ENCODE peak calls at places on chromosomes 3 and 15, in five cellular contexts. F is heart right ventricle; C is brain microvascular endothelial cell; T is fibroblast of lung; N is CD4-positive, alpha-beta memory T cell. S is an unnamed sample.

GRCh38 chr3:122969585-122970453 is 57.7 kb downstream of the SEMA5B start:
- DNase-seq in F (peak; percentile 59), C (peak; percentile 66), T (peak; percentile 91), N (no peak), S (no peak)

GRCh38 chr3:53531749-53532148 is 37.3 kb downstream of the CACNA1D start:
- DNase-seq in F (no peak), C (no peak), T (no peak), N (no peak), S (no peak)

GRCh38 chr15:38516636-38517035 is 48.0 kb downstream of the RASGRP1 start:
- DNase-seq in F (no peak), C (no peak), T (no peak), N (no peak), S (no peak)

GRCh38 chr3:31775383-31775782 is 205.7 kb downstream of the OSBPL10 start:
- DNase-seq in F (no peak), C (no peak), T (no peak), N (no peak), S (no peak)

GRCh38 chr3:5219216-5219615 is 31.7 kb downstream of the EDEM1 start:
- DNase-seq in F (no peak), C (no peak), T (no peak), N (no peak), S (no peak)

GRCh38 chr15:97961067-97961954 is 808 bp downstream of the ARRDC4 start:
- DNase-seq in F (peak; percentile 59), C (no peak), T (no peak), N (peak; percentile 16), S (peak; percentile 87)

GRCh38 chr15:83449250-83449671 is 2.1 kb downstream of the SH3GL3 start:
- DNase-seq in F (no peak), C (no peak), T (no peak), N (no peak), S (no peak)

GRCh38 chr3:141308588-141309218 is 59.6 kb upstream of the ZBTB38 start:
- DNase-seq in F (peak; percentile 56), C (peak; percentile 39), T (peak; percentile 44), N (no peak), S (peak; percentile 79)

GRCh38 chr3:134985841-134986520 is 190.9 kb downstream of the EPHB1 start:
- DNase-seq in F (no peak), C (no peak), T (peak; percentile 3), N (no peak), S (no peak)

GRCh38 chr15:59105839-59106238 is 893 bp downstream of the CCNB2 start:
- DNase-seq in F (no peak), C (no peak), T (no peak), N (no peak), S (no peak)

GRCh38 chr3:60146121-60146520 is 1096.3 kb upstream of the CFAP20DC start:
- DNase-seq in F (no peak), C (no peak), T (no peak), N (no peak), S (no peak)

GRCh38 chr3:52471371-52472238 is 16.2 kb downstream of the NISCH start:
- DNase-seq in F (peak; percentile 79), C (peak; percentile 52), T (no peak), N (no peak), S (peak; percentile 80)

GRCh38 chr3:46280105-46280797 is 38.0 kb downstream of the CCR3 start:
- DNase-seq in F (no peak), C (peak; percentile 66), T (peak; percentile 56), N (peak; percentile 69), S (no peak)

GRCh38 chr15:55253580-55253979 is 36.0 kb downstream of the RAB27A start:
- DNase-seq in F (no peak), C (peak; percentile 19), T (peak; percentile 81), N (no peak), S (no peak)

GRCh38 chr15:61327019-61327631 is 98.0 kb upstream of the RORA start:
- DNase-seq in F (no peak), C (no peak), T (no peak), N (no peak), S (no peak)

GRCh38 chr3:100402150-100402706 is 889 bp downstream of the LNP1 start:
- DNase-seq in F (no peak), C (no peak), T (peak; percentile 73), N (no peak), S (no peak)

GRCh38 chr3:118889691-118890090 is 145.0 kb downstream of the IGSF11 start:
- DNase-seq in F (no peak), C (no peak), T (no peak), N (no peak), S (no peak)

GRCh38 chr3:63331520-63331919 is 53.4 kb downstream of the SYNPR start:
- DNase-seq in F (no peak), C (no peak), T (no peak), N (no peak), S (no peak)

GRCh38 chr3:42277676-42278075 is 11.7 kb upstream of the CCK start:
- DNase-seq in F (no peak), C (no peak), T (no peak), N (no peak), S (no peak)

GRCh38 chr3:120170223-120170622 is 76.0 kb upstream of the GSK3B start:
- DNase-seq in F (no peak), C (no peak), T (peak; percentile 81), N (no peak), S (no peak)

GRCh38 chr15:38996111-38996541 is 431.5 kb upstream of the RASGRP1 start:
- DNase-seq in F (no peak), C (peak; percentile 67), T (peak; percentile 98), N (no peak), S (no peak)

GRCh38 chr3:143464850-143465249 is 345.3 kb downstream of the CHST2 start:
- DNase-seq in F (no peak), C (peak; percentile 29), T (no peak), N (no peak), S (no peak)

GRCh38 chr3:51896607-51897305 is 6.4 kb downstream of the IQCF1 start:
- DNase-seq in F (no peak), C (no peak), T (peak; percentile 28), N (no peak), S (no peak)

GRCh38 chr3:32816439-32817194 is 1.2 kb upstream of the TRIM71 start:
- DNase-seq in F (no peak), C (no peak), T (peak; percentile 26), N (peak; percentile 9), S (no peak)

GRCh38 chr15:101492752-101493692 is 3.5 kb upstream of the PCSK6 start:
- DNase-seq in F (no peak), C (no peak), T (no peak), N (no peak), S (no peak)

GRCh38 chr3:101466465-101467309 is 46.3 kb downstream of the SENP7 start:
- DNase-seq in F (no peak), C (no peak), T (no peak), N (peak; percentile 51), S (peak; percentile 25)

GRCh38 chr3:142890592-142890991 is 1.7 kb upstream of the PCOLCE2 start:
- DNase-seq in F (no peak), C (no peak), T (no peak), N (no peak), S (no peak)

GRCh38 chr15:39889601-39890000 is 30.5 kb downstream of the GPR176 start:
- DNase-seq in F (no peak), C (no peak), T (no peak), N (no peak), S (no peak)

GRCh38 chr15:92661069-92661468 is 5.5 kb upstream of the FAM174B start:
- DNase-seq in F (no peak), C (no peak), T (no peak), N (no peak), S (no peak)

GRCh38 chr3:46097691-46098241 is 70.5 kb upstream of the XCR1 start:
- DNase-seq in F (no peak), C (peak; percentile 45), T (no peak), N (no peak), S (no peak)

DNA sequence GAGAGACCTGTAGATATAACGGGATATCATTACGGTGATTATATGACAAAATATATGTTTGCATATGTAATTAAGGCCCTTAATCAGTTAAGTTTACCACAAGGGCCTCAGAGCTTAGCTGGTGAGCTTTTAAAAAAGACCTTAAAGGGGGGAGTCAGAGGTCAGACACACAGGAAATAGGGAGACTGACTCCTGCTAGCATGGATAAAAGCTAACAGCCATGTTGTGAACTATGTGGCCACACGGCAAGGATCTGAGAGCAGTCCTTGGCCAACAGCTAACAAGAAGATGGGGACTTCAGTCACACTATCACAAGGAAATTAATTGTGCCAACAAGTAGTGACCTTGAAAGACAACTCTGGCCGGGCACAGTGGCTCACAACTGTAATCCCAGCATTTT is 3.1 kb downstream of the STAG1 start:
- DNase-seq in F (no peak), C (no peak), T (no peak), N (no peak), S (no peak)
- H3K27ac ChIP-seq in F (no peak overlapping the region), C (no peak overlapping the region), T (peak overlapping the region; percentile 94), N (no peak overlapping the region), S (peak overlapping the region; percentile 14)

GRCh38 chr3:194680888-194681615 is 4.6 kb upstream of the FAM43A start:
- DNase-seq in F (no peak), C (no peak), T (no peak), N (no peak), S (no peak)

GRCh38 chr3:194685050-194685722 is 497 bp upstream of the FAM43A start:
- DNase-seq in F (no peak), C (no peak), T (no peak), N (no peak), S (no peak)

GRCh38 chr3:194683431-194683830 is 2.3 kb upstream of the FAM43A start:
- DNase-seq in F (no peak), C (no peak), T (peak; percentile 72), N (no peak), S (no peak)

GRCh38 chr3:194682189-194682588 is 3.5 kb upstream of the FAM43A start:
- DNase-seq in F (no peak), C (no peak), T (no peak), N (no peak), S (no peak)

DNA sequence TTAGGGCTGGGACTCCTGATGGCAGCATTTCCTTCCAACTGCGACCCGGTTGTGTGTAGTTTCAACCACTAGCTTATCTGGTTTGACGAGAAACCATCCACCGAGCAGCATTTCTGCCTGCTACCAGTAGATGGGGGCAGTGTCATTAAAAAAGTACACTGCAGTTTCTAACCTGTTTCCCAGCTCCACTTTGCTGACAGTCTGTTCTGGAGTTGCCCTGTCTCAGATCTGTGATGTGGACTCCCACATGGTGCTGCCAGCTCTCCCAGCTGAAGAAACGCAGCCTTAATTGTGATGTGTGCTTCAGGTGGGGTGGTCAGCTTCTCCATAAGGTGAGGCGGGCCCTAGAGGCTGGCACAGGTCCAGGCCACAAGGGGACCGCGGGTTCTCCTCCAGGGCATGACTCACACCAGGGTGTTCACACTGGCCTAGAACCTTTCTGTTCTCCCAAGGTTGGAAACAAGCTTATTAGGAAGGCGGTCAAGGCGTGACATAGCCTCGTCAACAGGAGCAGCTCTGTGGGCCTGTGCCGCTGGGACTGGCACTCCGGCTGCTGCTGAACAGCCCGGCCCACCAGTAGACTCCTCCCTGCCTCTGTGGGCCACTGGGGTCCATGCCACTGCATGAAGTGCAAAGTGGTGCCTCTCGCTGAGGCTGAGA is 2.9 kb upstream of the FAM43A start:
- DNase-seq in F (peak; percentile 83), C (peak; percentile 86), T (peak; percentile 82), N (peak; percentile 73), S (peak; percentile 63)
- H3K27ac ChIP-seq in F (peak overlapping the region; percentile 44), C (no peak overlapping the region), T (no peak overlapping the region), N (no peak overlapping the region), S (no peak overlapping the region)

GRCh38 chr15:25470230-25470629 is 31.4 kb upstream of the UBE3A start:
- DNase-seq in F (no peak), C (no peak), T (no peak), N (no peak), S (no peak)
- H3K27ac ChIP-seq in F (no peak overlapping the region), C (no peak overlapping the region), T (no peak overlapping the region), N (no peak overlapping the region), S (no peak overlapping the region)

GRCh38 chr3:116886202-116886893 is 176.8 kb downstream of the TUSC7 start:
- DNase-seq in F (no peak), C (no peak), T (no peak), N (no peak), S (no peak)
- H3K27ac ChIP-seq in F (no peak overlapping the region), C (no peak overlapping the region), T (no peak overlapping the region), N (no peak overlapping the region), S (no peak overlapping the region)